ENCODE peak calls at places on chromosomes 13 and 19, in four cellular contexts. U is heart right ventricle, T is small intestine, P is mesenchymal stem cell. B is an unnamed sample.

GRCh38 chr13:89627991-89628390 is 1719.5 kb upstream of the MIR17HG start:
- DNase-seq in U (no peak), T (no peak), P (peak), B (no peak)

GRCh38 chr13:105510363-105510762 is 1025.1 kb downstream of the EFNB2 start:
- DNase-seq in U (no peak), T (no peak), P (no peak), B (no peak)

GRCh38 chr19:45217193-45217956 is 27.8 kb downstream of the EXOC3L2 start:
- DNase-seq in U (no peak), T (no peak), P (no peak), B (peak)

GRCh38 chr13:29503041-29503837 is 92.2 kb downstream of the SLC7A1 start:
- DNase-seq in U (no peak), T (no peak), P (peak), B (no peak)

GRCh38 chr13:105972306-105972721 is 563.1 kb downstream of the EFNB2 start:
- DNase-seq in U (no peak), T (peak), P (no peak), B (no peak)

GRCh38 chr13:38255600-38255999 is 94.1 kb upstream of the UFM1 start:
- DNase-seq in U (no peak), T (no peak), P (no peak), B (no peak)

GRCh38 chr13:79735228-79735627 is 254.3 kb downstream of the NDFIP2 start:
- DNase-seq in U (no peak), T (no peak), P (peak), B (no peak)

GRCh38 chr19:17184381-17184841 is 30.7 kb upstream of the USE1 start:
- DNase-seq in U (no peak), T (peak), P (peak), B (no peak)

GRCh38 chr19:55242517-55242916 is 14.0 kb upstream of the TMEM86B start:
- DNase-seq in U (no peak), T (no peak), P (no peak), B (no peak)

GRCh38 chr19:51440052-51440451 is 18.2 kb downstream of the SIGLEC8 start:
- DNase-seq in U (no peak), T (no peak), P (no peak), B (no peak)

GRCh38 chr19:12159773-12160414 is 3.0 kb upstream of the ZNF136 start:
- DNase-seq in U (no peak), T (no peak), P (no peak), B (no peak)

GRCh38 chr13:78603240-78603947 is at the start of gene POU4F1:
- DNase-seq in U (no peak), T (peak), P (no peak), B (peak)

GRCh38 chr19:31516756-31517155 is 167.5 kb upstream of the TSHZ3 start:
- DNase-seq in U (no peak), T (no peak), P (no peak), B (no peak)

GRCh38 chr13:26688286-26688685 is 72.3 kb downstream of the GPR12 start:
- DNase-seq in U (no peak), T (no peak), P (no peak), B (no peak)

GRCh38 chr13:27744861-27745260 is 47.4 kb upstream of the GSX1 start:
- DNase-seq in U (no peak), T (no peak), P (no peak), B (no peak)

GRCh38 chr19:42130254-42130573 is 2.0 kb downstream of the POU2F2 start:
- DNase-seq in U (no peak), T (peak), P (no peak), B (no peak)

GRCh38 chr19:5967994-5968430 is 9.9 kb downstream of the RANBP3 start:
- DNase-seq in U (peak), T (peak), P (peak), B (peak)

GRCh38 chr19:17406039-17406886 is 833 bp upstream of the BST2 start:
- DNase-seq in U (no peak), T (peak), P (peak), B (no peak)

GRCh38 chr13:39577833-39578232 is 25.2 kb downstream of the LHFPL6 start:
- DNase-seq in U (peak), T (no peak), P (no peak), B (peak)

GRCh38 chr19:56350416-56351045 is 35.9 kb upstream of the ZSCAN5A start:
- DNase-seq in U (peak), T (peak), P (peak), B (peak)

GRCh38 chr13:20514866-20515265 is 10.8 kb downstream of the CRYL1 start:
- DNase-seq in U (no peak), T (no peak), P (no peak), B (no peak)

GRCh38 chr19:5696196-5697021 is 6.3 kb downstream of the RPL36 start:
- DNase-seq in U (no peak), T (no peak), P (no peak), B (no peak)

GRCh38 chr13:30806784-30807183 is 71.4 kb downstream of the ALOX5AP start:
- DNase-seq in U (no peak), T (peak), P (peak), B (peak)

GRCh38 chr19:35011091-35011689 is 11.1 kb downstream of the GRAMD1A start:
- DNase-seq in U (no peak), T (no peak), P (no peak), B (no peak)

GRCh38 chr13:70183041-70183440 is 74.8 kb upstream of the KLHL1 start:
- DNase-seq in U (no peak), T (no peak), P (peak), B (no peak)

GRCh38 chr13:103140001-103140671 is 73.9 kb upstream of the SLC10A2 start:
- DNase-seq in U (no peak), T (peak), P (peak), B (peak)

GRCh38 chr19:19642506-19643157 is 825 bp downstream of the GMIP start:
- DNase-seq in U (no peak), T (peak), P (peak), B (no peak)

GRCh38 chr19:17977488-17977887 is 10.6 kb downstream of the KCNN1 start:
- DNase-seq in U (no peak), T (no peak), P (no peak), B (no peak)

GRCh38 chr19:14146789-14147216 is 10.4 kb upstream of the ASF1B start:
- DNase-seq in U (no peak), T (no peak), P (peak), B (peak)

DNA sequence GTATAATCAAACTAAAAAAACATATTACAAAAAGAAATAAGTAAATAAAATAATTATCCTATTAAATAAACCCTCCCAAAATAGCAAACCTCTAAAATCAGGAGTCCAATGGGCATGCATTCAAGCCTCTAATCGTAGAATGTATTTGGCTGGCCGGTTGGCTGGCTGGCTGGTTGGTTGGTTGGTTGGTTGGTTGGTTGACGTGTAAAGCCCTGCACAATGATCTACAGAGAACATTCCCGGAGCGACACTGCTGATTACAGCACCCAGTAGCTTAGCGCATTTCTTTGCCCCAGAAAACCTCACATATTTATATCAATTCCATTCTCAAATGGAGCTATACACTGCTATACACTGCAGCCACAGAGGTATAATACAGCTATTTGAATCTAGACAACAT is 65.6 kb downstream of the SACS start:
- DNase-seq in U (no peak), T (no peak), P (no peak), B (no peak)
- H3K27ac ChIP-seq in U (no peak), T (no peak), P (no peak), B (no peak)

GRCh38 chr13:36966404-36966803 is 32.7 kb downstream of the ALG5 start:
- DNase-seq in U (no peak), T (no peak), P (no peak), B (no peak)

GRCh38 chr13:36965767-36966166 is 33.4 kb downstream of the ALG5 start:
- DNase-seq in U (no peak), T (no peak), P (peak), B (no peak)
- H3K4me3 ChIP-seq in U (no peak), T (no peak), P (no peak), B (no peak)

DNA sequence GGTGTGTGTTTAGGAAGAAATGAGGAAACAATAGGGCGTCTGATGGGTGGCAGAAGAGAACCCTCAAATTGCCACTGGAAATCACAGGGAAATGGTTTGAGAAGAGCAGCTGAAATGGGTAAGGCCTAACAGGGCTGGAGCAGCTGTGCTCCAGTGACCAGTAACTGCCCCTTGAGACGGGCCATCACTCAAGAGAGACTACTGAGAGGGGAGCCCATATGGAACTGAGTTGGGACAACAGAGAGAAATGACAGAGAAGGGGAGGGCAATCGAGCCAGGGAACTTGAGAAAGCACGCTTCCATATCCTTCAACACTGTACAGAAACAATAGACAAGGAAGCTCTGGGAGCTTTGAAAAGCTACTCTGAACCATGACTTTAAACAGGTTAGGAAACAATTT is 175.2 kb upstream of the RNF113B start:
- DNase-seq in U (no peak), T (no peak), P (no peak), B (no peak)
- H3K27ac ChIP-seq in U (no peak), T (no peak), P (no peak), B (no peak)

GRCh38 chr19:40567750-40568494 is 8.8 kb upstream of the SHKBP1 start:
- DNase-seq in U (no peak), T (no peak), P (no peak), B (no peak)
- H3K4me3 ChIP-seq in U (peak), T (no peak), P (no peak), B (peak)

DNA sequence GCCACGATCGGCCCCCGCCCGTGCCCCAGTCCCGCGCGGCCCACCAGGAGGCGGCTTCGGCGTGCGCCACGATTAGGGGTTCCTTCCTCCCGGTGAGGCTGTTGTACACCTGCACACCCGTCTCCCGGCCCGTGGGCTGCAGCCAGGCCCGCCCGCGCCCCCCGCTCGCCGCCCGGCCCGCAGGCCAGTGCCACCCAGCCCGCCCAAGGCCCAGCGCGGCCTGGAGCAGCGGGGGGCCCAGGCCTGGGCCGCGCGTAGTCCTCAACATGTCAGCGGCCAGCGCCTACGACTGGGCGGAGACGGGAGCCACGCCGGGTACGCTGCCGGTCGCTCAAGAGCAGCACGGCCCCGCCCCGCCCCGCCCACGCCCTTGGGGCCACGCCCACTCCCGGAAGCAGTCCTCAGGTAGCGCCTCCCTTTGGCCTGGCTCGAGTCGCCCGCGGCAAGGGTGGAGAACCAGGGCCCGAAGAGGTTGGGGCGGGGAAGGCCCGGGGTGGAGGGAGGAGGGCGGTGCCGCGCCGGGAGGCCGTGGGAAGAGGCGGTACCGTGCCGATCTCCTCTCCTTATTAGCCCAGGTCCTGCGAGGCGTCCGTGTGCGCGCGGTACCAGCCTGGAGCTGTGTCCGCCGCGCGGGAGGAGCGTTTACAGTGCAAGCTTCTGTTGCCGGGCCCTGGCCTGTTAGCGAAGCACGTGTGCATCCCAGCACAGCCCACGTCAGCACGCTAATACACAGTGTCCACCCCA is at the start of gene CARS2:
- DNase-seq in U (peak), T (peak), P (peak), B (peak)
- H3K27ac ChIP-seq in U (peak), T (peak), P (peak), B (peak)

GRCh38 chr19:43735013-43735412 is 19.1 kb downstream of the IRGC start:
- DNase-seq in U (no peak), T (no peak), P (no peak), B (no peak)
- H3K4me3 ChIP-seq in U (no peak), T (no peak), P (no peak), B (no peak)

DNA sequence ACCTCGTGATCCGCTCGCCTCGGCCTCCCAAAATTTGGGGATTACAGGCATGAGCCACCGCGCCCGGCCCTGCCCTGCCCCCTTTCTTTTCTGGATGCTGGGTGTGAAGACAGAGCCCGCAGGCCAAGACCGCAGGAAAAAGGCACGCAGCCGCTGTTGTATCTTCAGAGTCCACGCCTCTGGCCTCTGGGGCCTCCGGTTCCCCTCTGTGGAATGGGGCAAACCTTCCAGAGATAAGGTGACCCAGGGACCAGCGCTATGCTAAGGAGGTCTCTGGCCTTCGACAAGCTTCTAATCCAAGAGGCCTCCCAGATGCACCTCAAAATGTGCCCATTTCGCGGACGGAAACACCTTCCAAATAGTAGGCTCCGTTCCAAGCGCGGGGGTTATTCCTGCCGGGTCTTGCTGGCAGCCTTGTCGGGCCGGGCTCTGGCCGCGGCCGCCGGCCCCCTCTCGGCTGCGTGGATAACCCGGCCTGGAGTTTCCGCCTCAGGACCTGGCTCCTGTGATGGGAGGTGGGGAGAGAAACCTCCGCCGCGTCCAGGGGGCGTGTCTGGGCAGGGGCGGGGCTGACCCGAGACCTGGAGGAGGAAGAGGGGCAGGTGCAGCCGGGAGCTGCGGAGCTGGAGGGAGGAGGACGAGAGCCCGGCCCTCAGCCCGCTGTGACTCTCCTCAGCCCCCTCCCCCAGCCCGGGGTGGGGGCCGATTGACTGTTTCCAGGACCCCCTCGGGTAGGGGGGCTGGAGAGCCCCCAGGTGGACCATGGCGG is 13.1 kb downstream of the TJP3 start:
- DNase-seq in U (peak), T (peak), P (peak), B (peak)
- H3K27ac ChIP-seq in U (no peak), T (peak), P (no peak), B (no peak)

DNA sequence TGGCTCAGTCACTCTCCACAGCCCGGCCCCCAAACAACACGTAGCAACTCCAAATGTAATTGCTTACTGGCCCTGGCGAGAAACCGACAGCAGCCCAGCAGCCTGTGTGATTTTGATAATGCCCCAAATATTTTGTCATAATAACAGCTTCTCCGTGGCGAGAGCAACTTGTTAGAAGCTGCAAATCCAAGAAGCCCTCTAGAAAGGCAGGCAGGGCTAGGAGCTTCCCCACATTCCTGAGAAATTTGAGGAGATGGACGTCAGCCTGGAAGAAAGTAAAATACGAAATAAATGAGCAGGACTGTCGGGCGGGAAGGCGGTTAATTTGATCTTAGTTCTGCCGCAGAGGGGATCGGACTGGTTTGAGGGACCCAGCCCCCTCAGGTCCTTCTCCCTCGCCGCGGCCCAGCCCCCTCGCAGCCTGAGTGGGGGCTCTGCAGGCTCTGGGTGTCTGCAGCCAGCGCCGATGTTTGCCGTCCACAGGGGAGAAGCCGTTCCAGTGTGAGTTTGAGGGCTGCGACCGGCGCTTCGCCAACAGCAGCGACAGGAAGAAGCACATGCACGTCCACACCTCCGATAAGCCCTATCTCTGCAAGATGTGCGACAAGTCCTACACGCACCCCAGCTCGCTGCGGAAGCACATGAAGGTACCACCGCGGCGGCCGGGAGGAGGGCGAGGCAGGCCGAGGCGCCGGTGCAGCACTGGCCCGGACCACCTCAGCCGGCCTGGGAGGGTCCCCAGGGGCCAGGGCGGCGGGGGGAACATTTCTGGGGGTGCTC is 3.1 kb downstream of the ZIC2 start:
- DNase-seq in U (no peak), T (no peak), P (no peak), B (no peak)
- H3K4me3 ChIP-seq in U (no peak), T (no peak), P (peak), B (no peak)

B was measured in cardiac muscle cell.